ENCODE peak calls at places on chromosomes 2 and 18, in four cellular contexts. M is type B pancreatic cell, Q is psoas muscle, Y is B cell. E is an unnamed sample.

GRCh38 chr2:227853765-227854271 is 17.6 kb upstream of the DAW1 start:
- DNase-seq in M (no peak), Q (no peak), Y (no peak), E (no peak)

GRCh38 chr2:28906376-28906775 is 11.9 kb downstream of the WDR43 start:
- DNase-seq in M (no peak), Q (no peak), Y (no peak), E (no peak)

GRCh38 chr2:65710779-65711295 is 278.4 kb upstream of the SPRED2 start:
- DNase-seq in M (no peak), Q (no peak), Y (peak; percentile 8), E (no peak)

GRCh38 chr2:82481207-82481606 is 1977.9 kb downstream of the SUCLG1 start:
- DNase-seq in M (no peak), Q (no peak), Y (no peak), E (no peak)

GRCh38 chr2:47402555-47402804 is 476 bp upstream of the MSH2 start:
- DNase-seq in M (no peak), Q (no peak), Y (no peak), E (no peak)

GRCh38 chr2:232487385-232488096 is at the start of gene ECEL1:
- DNase-seq in M (no peak), Q (no peak), Y (no peak), E (no peak)

GRCh38 chr2:161910200-161910599 is 163.8 kb downstream of the DPP4 start:
- DNase-seq in M (no peak), Q (no peak), Y (no peak), E (no peak)

GRCh38 chr2:231278868-231279267 is 80.4 kb downstream of the ARMC9 start:
- DNase-seq in M (no peak), Q (no peak), Y (no peak), E (no peak)

GRCh38 chr18:36349552-36349951 is 52.0 kb downstream of the FHOD3 start:
- DNase-seq in M (no peak), Q (no peak), Y (no peak), E (no peak)

GRCh38 chr2:37026050-37026449 is 58.1 kb downstream of the HEATR5B start:
- DNase-seq in M (no peak), Q (no peak), Y (no peak), E (no peak)

GRCh38 chr2:43193652-43193995 is 32.8 kb downstream of the ZFP36L2 start:
- DNase-seq in M (no peak), Q (no peak), Y (no peak), E (no peak)

GRCh38 chr2:112253261-112253807 is 1.5 kb downstream of the ZC3H8 start:
- DNase-seq in M (no peak), Q (no peak), Y (no peak), E (no peak)

GRCh38 chr18:44080054-44080453 is 600.6 kb upstream of the SETBP1 start:
- DNase-seq in M (no peak), Q (no peak), Y (no peak), E (no peak)

GRCh38 chr2:70570041-70570661 is 16.5 kb upstream of the TGFA start:
- DNase-seq in M (no peak), Q (no peak), Y (no peak), E (no peak)

GRCh38 chr18:76974345-76974744 is 152.0 kb downstream of the ZNF236 start:
- DNase-seq in M (no peak), Q (no peak), Y (no peak), E (no peak)

GRCh38 chr2:155842103-155842502 is 490.4 kb downstream of the NR4A2 start:
- DNase-seq in M (no peak), Q (no peak), Y (no peak), E (no peak)

GRCh38 chr2:112846056-112846455 is 9.5 kb upstream of the IL1B start:
- DNase-seq in M (no peak), Q (no peak), Y (no peak), E (no peak)

GRCh38 chr2:238339814-238340213 is 19.5 kb downstream of the TRAF3IP1 start:
- DNase-seq in M (no peak), Q (no peak), Y (no peak), E (no peak)

GRCh38 chr2:86323273-86323672 is 14.2 kb downstream of the REEP1 start:
- DNase-seq in M (peak; percentile 29), Q (no peak), Y (no peak), E (no peak)

GRCh38 chr2:237400199-237400598 is 13.8 kb downstream of the COL6A3 start:
- DNase-seq in M (no peak), Q (no peak), Y (no peak), E (no peak)

GRCh38 chr2:18362696-18363095 is 197.8 kb downstream of the RDH14 start:
- DNase-seq in M (no peak), Q (no peak), Y (no peak), E (no peak)

GRCh38 chr2:231717281-231718180 is 9.2 kb downstream of the PTMA start:
- DNase-seq in M (no peak), Q (no peak), Y (peak; percentile 72), E (no peak)

GRCh38 chr2:1707771-1708351 is 36.5 kb downstream of the PXDN start:
- DNase-seq in M (no peak), Q (peak; percentile 71), Y (peak; percentile 11), E (peak; percentile 88)

GRCh38 chr2:207782238-207783030 is 12.7 kb upstream of the FZD5 start:
- DNase-seq in M (no peak), Q (no peak), Y (no peak), E (no peak)

GRCh38 chr18:58528011-58528367 is 100.9 kb downstream of the ALPK2 start:
- DNase-seq in M (no peak), Q (no peak), Y (no peak), E (no peak)

GRCh38 chr2:86069783-86070339 is 35.8 kb downstream of the POLR1A start:
- DNase-seq in M (no peak), Q (no peak), Y (no peak), E (peak; percentile 76)

GRCh38 chr2:239258248-239258647 is 142.6 kb downstream of the HDAC4 start:
- DNase-seq in M (no peak), Q (no peak), Y (no peak), E (no peak)

GRCh38 chr2:98550165-98550564 is 58.1 kb downstream of the COA5 start:
- DNase-seq in M (no peak), Q (no peak), Y (no peak), E (no peak)

GRCh38 chr2:237723613-237724012 is 75.0 kb upstream of the RBM44 start:
- DNase-seq in M (no peak), Q (no peak), Y (peak; percentile 49), E (peak; percentile 67)

GRCh38 chr2:48383055-48383454 is 146.9 kb upstream of the STON1 start:
- DNase-seq in M (no peak), Q (no peak), Y (no peak), E (no peak)

GRCh38 chr18:61502472-61502871 is 169.2 kb downstream of the CDH20 start:
- DNase-seq in M (no peak), Q (no peak), Y (peak; percentile 36), E (no peak)

GRCh38 chr2:47618272-47618552 is 164.7 kb upstream of the MSH6 start:
- DNase-seq in M (no peak), Q (no peak), Y (no peak), E (no peak)

GRCh38 chr2:192194866-192195547 is at the start of gene TMEFF2:
- DNase-seq in M (peak; percentile 90), Q (peak; percentile 62), Y (peak; percentile 41), E (peak; percentile 98)

GRCh38 chr2:50148632-50149031 is 883.3 kb downstream of the NRXN1 start:
- DNase-seq in M (no peak), Q (no peak), Y (no peak), E (no peak)

DNA sequence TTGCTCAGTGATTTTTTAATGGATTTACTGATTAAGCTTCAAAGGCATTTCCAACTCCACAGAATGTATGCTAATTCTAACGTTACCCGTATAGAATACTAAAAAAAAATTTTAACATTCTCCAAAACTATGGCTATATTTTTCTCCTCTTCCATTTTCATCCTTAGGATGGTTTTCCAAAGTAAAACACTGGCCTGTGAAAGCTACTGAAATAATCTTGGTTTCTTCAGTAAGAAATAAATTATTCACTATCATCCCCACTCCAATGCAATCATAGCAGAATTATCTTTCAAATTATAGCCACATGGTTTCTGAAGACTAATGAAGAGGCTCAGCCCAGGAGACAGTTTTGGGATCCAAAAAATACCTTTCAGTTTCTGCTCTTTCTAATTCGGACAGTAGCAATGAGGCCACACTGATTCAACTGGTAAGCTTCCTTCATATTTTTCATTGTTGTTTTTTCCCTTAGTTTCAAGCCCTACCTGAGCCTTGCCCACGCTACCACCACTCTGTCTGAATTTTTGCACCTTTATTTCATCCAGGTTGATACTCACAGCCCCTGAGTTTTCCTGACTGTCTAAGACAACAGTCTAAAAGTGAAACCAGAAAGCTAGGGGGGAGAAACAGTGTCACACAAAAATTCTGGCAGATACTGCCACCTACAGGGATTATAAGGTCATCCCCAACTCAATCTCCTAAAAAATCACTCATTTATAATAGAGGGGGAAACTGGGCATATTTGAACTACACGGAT is 887.9 kb downstream of the NRXN1 start:
- DNase-seq in M (no peak), Q (no peak), Y (peak; percentile 6), E (no peak)
- TF ChIP-seq CTCF in M (peak; percentile 84), Q (no peak), Y (no peak), E (peak; percentile 64)

DNA sequence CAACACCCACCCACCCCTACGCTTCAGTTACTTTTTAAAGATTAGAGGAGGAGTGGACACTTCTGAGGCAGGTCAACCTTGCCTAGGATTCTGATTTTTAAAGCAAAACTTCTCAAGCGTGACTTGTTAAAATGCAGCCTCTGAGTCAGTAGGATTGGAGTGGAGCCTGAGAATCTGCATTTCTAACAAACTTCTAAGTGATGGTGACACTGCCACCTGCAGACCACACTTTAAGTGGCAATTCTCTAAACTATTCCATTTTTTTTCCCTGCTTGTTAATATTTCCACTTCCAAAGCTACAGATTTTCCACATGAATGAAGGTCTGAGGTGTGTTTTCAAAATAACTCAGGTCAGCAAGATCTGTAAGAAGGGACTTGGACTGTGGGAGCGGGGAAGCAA is 171.1 kb upstream of the CCDC150 start:
- DNase-seq in M (no peak), Q (no peak), Y (no peak), E (no peak)
- TF ChIP-seq CTCF in M (peak; percentile 23), Q (no peak), Y (no peak), E (peak; percentile 18)

GRCh38 chr2:235737396-235737795 is 243.6 kb downstream of the AGAP1 start:
- DNase-seq in M (no peak), Q (no peak), Y (no peak), E (no peak)

GRCh38 chr2:235739704-235740415 is 246.0 kb downstream of the AGAP1 start:
- DNase-seq in M (no peak), Q (no peak), Y (no peak), E (no peak)

GRCh38 chr2:235737840-235738239 is 244.0 kb downstream of the AGAP1 start:
- DNase-seq in M (no peak), Q (no peak), Y (no peak), E (no peak)

GRCh38 chr2:235744161-235744560 is 250.3 kb downstream of the AGAP1 start:
- DNase-seq in M (no peak), Q (no peak), Y (no peak), E (no peak)

GRCh38 chr2:235740821-235741220 is 247.0 kb downstream of the AGAP1 start:
- DNase-seq in M (no peak), Q (no peak), Y (no peak), E (no peak)
- TF ChIP-seq CTCF in M (peak; percentile 44), Q (no peak), Y (no peak), E (peak; percentile 28)

GRCh38 chr2:148829618-148830017 is 45.4 kb upstream of the KIF5C start:
- DNase-seq in M (no peak), Q (no peak), Y (no peak), E (no peak)
- TF ChIP-seq CTCF in M (no peak), Q (no peak), Y (no peak), E (no peak)

GRCh38 chr2:120892271-120892966 is 156.8 kb downstream of the GLI2 start:
- DNase-seq in M (no peak), Q (no peak), Y (no peak), E (no peak)
- TF ChIP-seq CTCF in M (no peak), Q (no peak), Y (no peak), E (no peak)

GRCh38 chr2:219627105-219628100 is at the start of gene SLC4A3:
- DNase-seq in M (peak; percentile 70), Q (no peak), Y (peak; percentile 34), E (no peak)
- TF ChIP-seq CTCF in M (no peak), Q (no peak), Y (no peak), E (no peak)